ENCODE peak calls at places on chromosomes 3 and 15, in four cellular contexts. R is aorta, W is tibial artery, S is OCI-LY7. H is an unnamed sample.

GRCh38 chr3:186790261-186790981 is 7.0 kb downstream of the EIF4A2 start:
- DNase-seq in R (no peak), W (no peak), S (peak), H (no peak)

GRCh38 chr15:41806291-41807181 is 21.4 kb upstream of the JMJD7 start:
- DNase-seq in R (no peak), W (no peak), S (no peak), H (no peak)

GRCh38 chr3:123667784-123668183 is 82.9 kb upstream of the HACD2 start:
- DNase-seq in R (no peak), W (no peak), S (no peak), H (no peak)

GRCh38 chr3:148464246-148464645 is 233.5 kb upstream of the AGTR1 start:
- DNase-seq in R (no peak), W (no peak), S (no peak), H (no peak)

GRCh38 chr15:69624816-69625215 is 172.2 kb downstream of the RPLP1 start:
- DNase-seq in R (no peak), W (no peak), S (no peak), H (no peak)

GRCh38 chr15:99361541-99362185 is 110.4 kb downstream of the LRRC28 start:
- DNase-seq in R (no peak), W (no peak), S (peak), H (no peak)

GRCh38 chr3:100966049-100966471 is 27.2 kb downstream of the ABI3BP start:
- DNase-seq in R (no peak), W (no peak), S (no peak), H (no peak)

GRCh38 chr3:89368846-89369245 is 261.4 kb downstream of the EPHA3 start:
- DNase-seq in R (no peak), W (no peak), S (no peak), H (no peak)

GRCh38 chr3:110526732-110527727 is 544.6 kb upstream of the NECTIN3 start:
- DNase-seq in R (no peak), W (no peak), S (no peak), H (no peak)

GRCh38 chr15:44715142-44715796 is 4.0 kb downstream of the B2M start:
- DNase-seq in R (no peak), W (no peak), S (no peak), H (no peak)
- H3K4me3 ChIP-seq in R (no peak), W (no peak), S (no peak), H (peak)

GRCh38 chr15:101652783-101653430 is 726 bp upstream of the TM2D3 start:
- DNase-seq in R (peak), W (no peak), S (no peak), H (peak)
- H3K27ac ChIP-seq in R (no peak), W (peak), S (peak), H (peak)

GRCh38 chr3:71395470-71395869 is 188.1 kb downstream of the FOXP1 start:
- DNase-seq in R (no peak), W (no peak), S (no peak), H (no peak)
- H3K4me3 ChIP-seq in R (no peak), W (no peak), S (no peak), H (no peak)

DNA sequence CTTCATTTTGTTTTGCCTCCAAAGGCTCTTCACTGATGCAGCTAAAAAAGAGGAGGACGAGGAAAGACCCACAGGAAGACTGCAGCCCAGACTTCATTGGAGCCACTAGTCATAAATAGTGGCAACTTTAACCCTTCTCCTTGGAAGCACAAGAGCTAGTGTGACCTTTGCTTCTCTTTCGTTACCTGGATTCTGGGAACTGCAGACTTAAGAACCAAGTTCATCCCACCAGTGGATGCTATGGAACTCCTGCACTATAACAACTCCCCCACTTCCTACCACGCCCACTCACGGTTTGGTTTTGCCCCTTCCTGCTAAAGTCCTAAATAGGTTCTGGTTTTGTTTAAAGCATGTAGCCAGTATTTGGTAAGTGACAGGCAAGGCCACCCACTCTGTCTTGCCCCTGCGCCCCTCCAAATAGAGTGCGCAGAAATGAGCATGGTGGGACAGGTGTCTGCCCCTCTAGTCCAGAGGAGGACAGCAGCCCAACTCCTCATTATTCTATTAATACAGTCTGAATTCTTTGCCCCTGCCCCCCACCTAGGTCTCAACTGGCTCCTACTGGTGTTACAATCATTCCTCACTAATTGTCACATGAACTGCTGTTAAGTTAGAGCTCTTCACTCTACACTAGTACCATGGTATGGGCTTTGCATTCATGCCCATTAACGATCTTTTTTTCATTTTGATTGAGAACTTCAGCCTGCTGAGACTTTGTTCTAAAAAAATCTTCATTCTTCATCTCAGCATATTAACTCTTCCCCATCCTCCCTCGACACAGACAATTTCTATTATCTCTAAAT is 504.6 kb downstream of the FOXP1 start:
- DNase-seq in R (no peak), W (no peak), S (no peak), H (no peak)
- H3K27ac ChIP-seq in R (no peak), W (no peak), S (no peak), H (no peak)

DNA sequence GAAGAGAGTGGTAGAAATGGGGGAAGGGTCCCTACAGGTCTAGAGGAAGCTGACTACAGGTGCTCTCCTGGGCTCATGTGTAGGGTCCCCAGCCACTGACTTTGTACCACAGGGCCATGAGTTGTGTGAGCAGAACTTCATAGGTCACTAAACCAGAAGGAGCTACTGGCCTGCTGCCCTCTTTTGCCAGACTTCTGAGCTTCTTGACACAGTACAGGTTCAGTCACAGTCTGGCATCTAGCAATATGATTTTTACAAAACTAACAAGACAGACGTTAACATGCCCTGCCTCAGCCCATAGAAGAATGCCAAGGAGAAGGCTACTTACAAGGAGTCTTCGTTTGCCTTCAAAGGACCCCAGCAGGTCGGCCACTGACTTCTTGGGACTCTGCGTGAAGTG is 3.2 kb downstream of the CCDC80 start:
- DNase-seq in R (no peak), W (peak), S (no peak), H (no peak)
- H3K4me3 ChIP-seq in R (no peak), W (peak), S (no peak), H (peak)

DNA sequence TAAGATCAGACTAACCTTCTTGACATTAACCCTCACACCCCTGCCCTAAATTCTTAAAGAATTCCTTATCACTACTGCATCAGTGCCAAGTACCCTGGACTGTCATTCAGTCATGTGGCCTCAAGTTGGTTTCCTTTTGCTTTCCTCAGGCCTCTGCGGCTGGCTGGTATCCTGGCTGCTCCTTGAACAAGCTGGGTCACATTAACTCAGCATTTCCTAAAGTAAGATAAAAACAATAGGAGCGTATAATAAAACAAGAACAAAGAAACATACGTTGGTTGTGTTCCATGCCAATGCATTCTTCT is 31.1 kb upstream of the ARHGEF26 start:
- DNase-seq in R (no peak), W (no peak), S (no peak), H (no peak)
- H3K27ac ChIP-seq in R (no peak), W (no peak), S (no peak), H (no peak)

H was measured in left lung.